ENCODE peak calls at places on chromosomes 5 and 9, in six cellular contexts. I is stimulated activated CD8-positive, alpha-beta memory T cell treated with anti-CD3 and anti-CD28 coated beads, Interleukin-4, amount 100 ng/mL, for 1 hour; N is NCI-H1417; M is NCI-H460; K is NCI-H1694; S is Daoy. A is an unnamed sample.

GRCh38 chr9:36136277-36136893 is at the start of gene GLIPR2:
- DNase-seq in I (peak; percentile 56), N (peak; percentile 9), M (peak; percentile 43), K (peak; percentile 40), S (peak; percentile 89), A (no peak)

GRCh38 chr9:69476797-69477196 is 151.8 kb downstream of the ENTREP1 start:
- DNase-seq in I (no peak), N (peak; percentile 8), M (no peak), K (no peak), S (no peak), A (no peak)

GRCh38 chr5:179821298-179822058 is 773 bp downstream of the SQSTM1 start:
- DNase-seq in I (peak; percentile 72), N (peak; percentile 80), M (peak; percentile 89), K (peak; percentile 38), S (peak; percentile 96), A (peak; percentile 57)

GRCh38 chr5:73596705-73597328 is 29.2 kb upstream of the ARHGEF28 start:
- DNase-seq in I (no peak), N (peak; percentile 8), M (peak; percentile 61), K (peak; percentile 1), S (peak; percentile 44), A (no peak)

GRCh38 chr5:61790678-61791077 is 458.6 kb downstream of the ZSWIM6 start:
- DNase-seq in I (no peak), N (no peak), M (no peak), K (no peak), S (no peak), A (no peak)

GRCh38 chr5:181222630-181223040 is 446 bp upstream of the TRIM41 start:
- DNase-seq in I (no peak), N (no peak), M (no peak), K (no peak), S (no peak), A (no peak)

GRCh38 chr9:7360513-7360912 is 439.1 kb downstream of the DMAC1 start:
- DNase-seq in I (no peak), N (no peak), M (no peak), K (no peak), S (no peak), A (no peak)

GRCh38 chr5:37825334-37825915 is 14.4 kb downstream of the GDNF start:
- DNase-seq in I (no peak), N (no peak), M (no peak), K (peak; percentile 37), S (no peak), A (no peak)

GRCh38 chr5:127582723-127583370 is 65.4 kb downstream of the PRRC1 start:
- DNase-seq in I (no peak), N (no peak), M (no peak), K (no peak), S (no peak), A (no peak)

GRCh38 chr9:128921881-128922763 is 1.3 kb downstream of the PHYHD1 start:
- DNase-seq in I (no peak), N (no peak), M (no peak), K (no peak), S (no peak), A (no peak)

GRCh38 chr5:74412064-74412463 is 228.5 kb downstream of the ENC1 start:
- DNase-seq in I (no peak), N (no peak), M (no peak), K (peak; percentile 6), S (no peak), A (no peak)

GRCh38 chr9:28155671-28156070 is 582.4 kb upstream of the C9orf72 start:
- DNase-seq in I (no peak), N (no peak), M (no peak), K (no peak), S (no peak), A (no peak)

GRCh38 chr5:139486201-139486600 is 3.6 kb upstream of the STING1 start:
- DNase-seq in I (no peak), N (no peak), M (no peak), K (no peak), S (no peak), A (no peak)

GRCh38 chr9:91033802-91034201 is 232.2 kb downstream of the SYK start:
- DNase-seq in I (peak; percentile 26), N (no peak), M (peak; percentile 12), K (no peak), S (peak; percentile 51), A (no peak)

GRCh38 chr9:33517373-33517772 is 6.7 kb upstream of the ANKRD18B start:
- DNase-seq in I (no peak), N (peak; percentile 26), M (peak; percentile 46), K (no peak), S (peak; percentile 55), A (no peak)

GRCh38 chr9:106417685-106418084 is 445.3 kb upstream of the ZNF462 start:
- DNase-seq in I (no peak), N (no peak), M (no peak), K (no peak), S (no peak), A (no peak)

GRCh38 chr9:133113163-133113927 is 7.7 kb downstream of the RALGDS start:
- DNase-seq in I (no peak), N (no peak), M (no peak), K (no peak), S (peak; percentile 73), A (no peak)

GRCh38 chr5:1521671-1522600 is 1.8 kb downstream of the LPCAT1 start:
- DNase-seq in I (no peak), N (no peak), M (no peak), K (no peak), S (peak; percentile 90), A (no peak)

GRCh38 chr5:150611026-150611425 is 29.4 kb upstream of the SYNPO start:
- DNase-seq in I (no peak), N (no peak), M (no peak), K (no peak), S (no peak), A (no peak)

GRCh38 chr5:21820527-21820926 is 1032.6 kb downstream of the CDH12 start:
- DNase-seq in I (no peak), N (no peak), M (no peak), K (no peak), S (no peak), A (no peak)

GRCh38 chr9:106753155-106753671 is 109.8 kb upstream of the ZNF462 start:
- DNase-seq in I (no peak), N (no peak), M (no peak), K (no peak), S (peak; percentile 46), A (no peak)

GRCh38 chr9:35795701-35796100 is 4.3 kb downstream of the NPR2 start:
- DNase-seq in I (no peak), N (no peak), M (no peak), K (no peak), S (no peak), A (no peak)

GRCh38 chr9:118992813-118993747 is 376.2 kb downstream of the BRINP1 start:
- DNase-seq in I (no peak), N (no peak), M (no peak), K (no peak), S (no peak), A (no peak)

GRCh38 chr5:75234251-75234650 is 2.4 kb downstream of the ANKRD31 start:
- DNase-seq in I (no peak), N (no peak), M (no peak), K (no peak), S (no peak), A (no peak)

GRCh38 chr5:129991780-129992179 is 87.5 kb downstream of the CHSY3 start:
- DNase-seq in I (no peak), N (no peak), M (no peak), K (no peak), S (no peak), A (no peak)

GRCh38 chr5:171989946-171990712 is 16.3 kb downstream of the FBXW11 start:
- DNase-seq in I (no peak), N (no peak), M (no peak), K (no peak), S (no peak), A (no peak)

GRCh38 chr9:120914953-120915352 is 11.6 kb downstream of the TRAF1 start:
- DNase-seq in I (no peak), N (no peak), M (no peak), K (no peak), S (peak; percentile 75), A (no peak)

GRCh38 chr9:84788803-84789462 is 119.4 kb downstream of the NTRK2 start:
- DNase-seq in I (no peak), N (no peak), M (no peak), K (no peak), S (no peak), A (no peak)

GRCh38 chr9:70229579-70229978 is 29.2 kb upstream of the SMC5 start:
- DNase-seq in I (no peak), N (peak; percentile 19), M (peak; percentile 28), K (no peak), S (peak; percentile 21), A (no peak)

GRCh38 chr5:2550479-2550878 is 201.0 kb downstream of the IRX2 start:
- DNase-seq in I (no peak), N (no peak), M (no peak), K (no peak), S (no peak), A (peak; percentile 77)

GRCh38 chr5:1755321-1755949 is 44.2 kb downstream of the MRPL36 start:
- DNase-seq in I (no peak), N (no peak), M (no peak), K (no peak), S (no peak), A (no peak)

GRCh38 chr5:148653271-148653839 is 972 bp downstream of the HTR4 start:
- DNase-seq in I (no peak), N (no peak), M (no peak), K (no peak), S (no peak), A (no peak)

GRCh38 chr5:179265529-179266290 is 79.6 kb downstream of the ADAMTS2 start:
- DNase-seq in I (no peak), N (no peak), M (no peak), K (no peak), S (peak; percentile 71), A (no peak)

GRCh38 chr5:90802695-90803317 is 244.2 kb downstream of the ADGRV1 start:
- DNase-seq in I (no peak), N (peak; percentile 16), M (peak; percentile 43), K (peak; percentile 42), S (peak; percentile 39), A (no peak)

GRCh38 chr5:53069626-53070025 is 39.9 kb downstream of the MOCS2 start:
- DNase-seq in I (no peak), N (no peak), M (no peak), K (no peak), S (peak; percentile 91), A (no peak)

GRCh38 chr5:84028093-84028492 is 307.4 kb upstream of the HAPLN1 start:
- DNase-seq in I (no peak), N (no peak), M (no peak), K (no peak), S (no peak), A (no peak)

A was measured in DMS153.